ENCODE peak calls at places on chromosomes 5 and 9, in eight cellular contexts. One of them, this sample, is unnamed.

GRCh38 chr9:105168935-105169334 is 75.5 kb upstream of the SLC44A1 start:
- DNase-seq in nucleus accumbens: no peak
- DNase-seq in sciatic nerve: no peak
- DNase-seq in central memory CD4-positive, alpha-beta T cell: no peak
- DNase-seq in uterus: no peak
- DNase-seq in GM23248: peak
- DNase-seq in gastrocnemius medialis: no peak
- DNase-seq in stimulated activated naive B cell treated with anti-CD40 and anti-IgM and Interleukin-4, amounts not matched to agents 10 μg/mL and 1 μg/mL and 100 μg/mL, for 72 hours: no peak
- DNase-seq in this sample: peak

GRCh38 chr5:66701244-66701643 is 105.1 kb downstream of the MAST4 start:
- DNase-seq in nucleus accumbens: no peak
- DNase-seq in stimulated activated naive B cell treated with anti-CD40 and anti-IgM and Interleukin-4, amounts not matched to agents 10 μg/mL and 1 μg/mL and 100 μg/mL, for 72 hours: no peak
- DNase-seq in central memory CD4-positive, alpha-beta T cell: no peak
- DNase-seq in sciatic nerve: no peak
- DNase-seq in GM23248: no peak
- DNase-seq in uterus: no peak
- DNase-seq in gastrocnemius medialis: no peak
- DNase-seq in this sample: no peak

GRCh38 chr5:65262094-65262493 is 219.6 kb downstream of the ADAMTS6 start:
- DNase-seq in central memory CD4-positive, alpha-beta T cell: no peak
- DNase-seq in nucleus accumbens: no peak
- DNase-seq in uterus: peak
- DNase-seq in stimulated activated naive B cell treated with anti-CD40 and anti-IgM and Interleukin-4, amounts not matched to agents 10 μg/mL and 1 μg/mL and 100 μg/mL, for 72 hours: no peak
- DNase-seq in gastrocnemius medialis: no peak
- DNase-seq in GM23248: peak
- DNase-seq in sciatic nerve: peak
- DNase-seq in this sample: peak

GRCh38 chr9:69019808-69020207 is 5.9 kb upstream of the PRKACG start:
- DNase-seq in sciatic nerve: no peak
- DNase-seq in stimulated activated naive B cell treated with anti-CD40 and anti-IgM and Interleukin-4, amounts not matched to agents 10 μg/mL and 1 μg/mL and 100 μg/mL, for 72 hours: no peak
- DNase-seq in GM23248: no peak
- DNase-seq in central memory CD4-positive, alpha-beta T cell: peak
- DNase-seq in nucleus accumbens: no peak
- DNase-seq in uterus: no peak
- DNase-seq in gastrocnemius medialis: no peak
- DNase-seq in this sample: no peak

GRCh38 chr9:8857330-8858249 is 1058.0 kb upstream of the DMAC1 start:
- DNase-seq in GM23248: peak
- DNase-seq in sciatic nerve: peak
- DNase-seq in central memory CD4-positive, alpha-beta T cell: no peak
- DNase-seq in nucleus accumbens: peak
- DNase-seq in gastrocnemius medialis: peak
- DNase-seq in stimulated activated naive B cell treated with anti-CD40 and anti-IgM and Interleukin-4, amounts not matched to agents 10 μg/mL and 1 μg/mL and 100 μg/mL, for 72 hours: no peak
- DNase-seq in uterus: peak
- DNase-seq in this sample: peak

GRCh38 chr5:180343110-180343845 is 9.9 kb downstream of the GFPT2 start:
- DNase-seq in gastrocnemius medialis: no peak
- DNase-seq in central memory CD4-positive, alpha-beta T cell: no peak
- DNase-seq in nucleus accumbens: no peak
- DNase-seq in uterus: no peak
- DNase-seq in stimulated activated naive B cell treated with anti-CD40 and anti-IgM and Interleukin-4, amounts not matched to agents 10 μg/mL and 1 μg/mL and 100 μg/mL, for 72 hours: no peak
- DNase-seq in GM23248: peak
- DNase-seq in sciatic nerve: no peak
- DNase-seq in this sample: peak

GRCh38 chr5:149211566-149211965 is 60.1 kb upstream of the AFAP1L1 start:
- DNase-seq in sciatic nerve: no peak
- DNase-seq in gastrocnemius medialis: no peak
- DNase-seq in stimulated activated naive B cell treated with anti-CD40 and anti-IgM and Interleukin-4, amounts not matched to agents 10 μg/mL and 1 μg/mL and 100 μg/mL, for 72 hours: no peak
- DNase-seq in GM23248: peak
- DNase-seq in nucleus accumbens: no peak
- DNase-seq in central memory CD4-positive, alpha-beta T cell: no peak
- DNase-seq in uterus: no peak
- DNase-seq in this sample: peak

GRCh38 chr5:150636391-150637244 is 3.8 kb upstream of the SYNPO start:
- DNase-seq in central memory CD4-positive, alpha-beta T cell: no peak
- DNase-seq in sciatic nerve: no peak
- DNase-seq in stimulated activated naive B cell treated with anti-CD40 and anti-IgM and Interleukin-4, amounts not matched to agents 10 μg/mL and 1 μg/mL and 100 μg/mL, for 72 hours: no peak
- DNase-seq in nucleus accumbens: no peak
- DNase-seq in gastrocnemius medialis: no peak
- DNase-seq in uterus: peak
- DNase-seq in GM23248: peak
- DNase-seq in this sample: peak

GRCh38 chr5:956941-957729 is 51.5 kb upstream of the NKD2 start:
- DNase-seq in stimulated activated naive B cell treated with anti-CD40 and anti-IgM and Interleukin-4, amounts not matched to agents 10 μg/mL and 1 μg/mL and 100 μg/mL, for 72 hours: peak
- DNase-seq in central memory CD4-positive, alpha-beta T cell: peak
- DNase-seq in uterus: no peak
- DNase-seq in nucleus accumbens: no peak
- DNase-seq in GM23248: peak
- DNase-seq in sciatic nerve: peak
- DNase-seq in gastrocnemius medialis: no peak
- DNase-seq in this sample: peak

GRCh38 chr5:74639538-74640449 is 734 bp downstream of the ENC1 start:
- DNase-seq in gastrocnemius medialis: peak
- DNase-seq in stimulated activated naive B cell treated with anti-CD40 and anti-IgM and Interleukin-4, amounts not matched to agents 10 μg/mL and 1 μg/mL and 100 μg/mL, for 72 hours: peak
- DNase-seq in uterus: no peak
- DNase-seq in GM23248: peak
- DNase-seq in sciatic nerve: peak
- DNase-seq in central memory CD4-positive, alpha-beta T cell: peak
- DNase-seq in nucleus accumbens: peak
- DNase-seq in this sample: peak

GRCh38 chr5:139458580-139459407 is 3.7 kb downstream of the ECSCR start:
- DNase-seq in uterus: no peak
- DNase-seq in nucleus accumbens: no peak
- DNase-seq in sciatic nerve: no peak
- DNase-seq in gastrocnemius medialis: no peak
- DNase-seq in stimulated activated naive B cell treated with anti-CD40 and anti-IgM and Interleukin-4, amounts not matched to agents 10 μg/mL and 1 μg/mL and 100 μg/mL, for 72 hours: no peak
- DNase-seq in GM23248: peak
- DNase-seq in central memory CD4-positive, alpha-beta T cell: peak
- DNase-seq in this sample: peak

GRCh38 chr9:131739988-131740648 is at the start of gene RAPGEF1:
- DNase-seq in sciatic nerve: peak
- DNase-seq in uterus: peak
- DNase-seq in nucleus accumbens: no peak
- DNase-seq in central memory CD4-positive, alpha-beta T cell: peak
- DNase-seq in stimulated activated naive B cell treated with anti-CD40 and anti-IgM and Interleukin-4, amounts not matched to agents 10 μg/mL and 1 μg/mL and 100 μg/mL, for 72 hours: peak
- DNase-seq in GM23248: peak
- DNase-seq in gastrocnemius medialis: no peak
- DNase-seq in this sample: peak

GRCh38 chr9:95193480-95193879 is 124.0 kb downstream of the FANCC start:
- DNase-seq in nucleus accumbens: no peak
- DNase-seq in sciatic nerve: no peak
- DNase-seq in GM23248: no peak
- DNase-seq in central memory CD4-positive, alpha-beta T cell: no peak
- DNase-seq in uterus: no peak
- DNase-seq in gastrocnemius medialis: no peak
- DNase-seq in stimulated activated naive B cell treated with anti-CD40 and anti-IgM and Interleukin-4, amounts not matched to agents 10 μg/mL and 1 μg/mL and 100 μg/mL, for 72 hours: no peak
- DNase-seq in this sample: no peak

GRCh38 chr9:99577351-99577750 is 244.3 kb upstream of the NR4A3 start:
- DNase-seq in GM23248: no peak
- DNase-seq in central memory CD4-positive, alpha-beta T cell: no peak
- DNase-seq in uterus: no peak
- DNase-seq in nucleus accumbens: no peak
- DNase-seq in sciatic nerve: no peak
- DNase-seq in stimulated activated naive B cell treated with anti-CD40 and anti-IgM and Interleukin-4, amounts not matched to agents 10 μg/mL and 1 μg/mL and 100 μg/mL, for 72 hours: no peak
- DNase-seq in gastrocnemius medialis: no peak
- DNase-seq in this sample: no peak

GRCh38 chr9:99680191-99680590 is 141.5 kb upstream of the NR4A3 start:
- DNase-seq in stimulated activated naive B cell treated with anti-CD40 and anti-IgM and Interleukin-4, amounts not matched to agents 10 μg/mL and 1 μg/mL and 100 μg/mL, for 72 hours: no peak
- DNase-seq in nucleus accumbens: no peak
- DNase-seq in sciatic nerve: no peak
- DNase-seq in uterus: no peak
- DNase-seq in gastrocnemius medialis: no peak
- DNase-seq in GM23248: peak
- DNase-seq in central memory CD4-positive, alpha-beta T cell: no peak
- DNase-seq in this sample: peak

GRCh38 chr5:178086266-178086665 is 27.1 kb upstream of the N4BP3 start:
- DNase-seq in sciatic nerve: no peak
- DNase-seq in GM23248: peak
- DNase-seq in gastrocnemius medialis: no peak
- DNase-seq in central memory CD4-positive, alpha-beta T cell: no peak
- DNase-seq in uterus: no peak
- DNase-seq in nucleus accumbens: no peak
- DNase-seq in stimulated activated naive B cell treated with anti-CD40 and anti-IgM and Interleukin-4, amounts not matched to agents 10 μg/mL and 1 μg/mL and 100 μg/mL, for 72 hours: no peak
- DNase-seq in this sample: no peak

GRCh38 chr9:116198344-116198743 is 44.8 kb downstream of the PAPPA start:
- DNase-seq in gastrocnemius medialis: no peak
- DNase-seq in GM23248: peak
- DNase-seq in stimulated activated naive B cell treated with anti-CD40 and anti-IgM and Interleukin-4, amounts not matched to agents 10 μg/mL and 1 μg/mL and 100 μg/mL, for 72 hours: no peak
- DNase-seq in nucleus accumbens: no peak
- DNase-seq in central memory CD4-positive, alpha-beta T cell: no peak
- DNase-seq in sciatic nerve: no peak
- DNase-seq in uterus: no peak
- DNase-seq in this sample: peak

GRCh38 chr9:74867483-74867882 is 20.2 kb downstream of the TRPM6 start:
- DNase-seq in uterus: no peak
- DNase-seq in sciatic nerve: no peak
- DNase-seq in central memory CD4-positive, alpha-beta T cell: no peak
- DNase-seq in gastrocnemius medialis: no peak
- DNase-seq in GM23248: no peak
- DNase-seq in stimulated activated naive B cell treated with anti-CD40 and anti-IgM and Interleukin-4, amounts not matched to agents 10 μg/mL and 1 μg/mL and 100 μg/mL, for 72 hours: no peak
- DNase-seq in nucleus accumbens: no peak
- DNase-seq in this sample: no peak

GRCh38 chr5:59766394-59766793 is 127.1 kb downstream of the PDE4D start:
- DNase-seq in uterus: peak
- DNase-seq in gastrocnemius medialis: no peak
- DNase-seq in nucleus accumbens: no peak
- DNase-seq in GM23248: no peak
- DNase-seq in central memory CD4-positive, alpha-beta T cell: no peak
- DNase-seq in sciatic nerve: no peak
- DNase-seq in stimulated activated naive B cell treated with anti-CD40 and anti-IgM and Interleukin-4, amounts not matched to agents 10 μg/mL and 1 μg/mL and 100 μg/mL, for 72 hours: no peak
- DNase-seq in this sample: no peak

GRCh38 chr9:87588339-87588738 is 90.7 kb downstream of the DAPK1 start:
- DNase-seq in central memory CD4-positive, alpha-beta T cell: no peak
- DNase-seq in nucleus accumbens: no peak
- DNase-seq in uterus: no peak
- DNase-seq in gastrocnemius medialis: no peak
- DNase-seq in sciatic nerve: no peak
- DNase-seq in GM23248: no peak
- DNase-seq in stimulated activated naive B cell treated with anti-CD40 and anti-IgM and Interleukin-4, amounts not matched to agents 10 μg/mL and 1 μg/mL and 100 μg/mL, for 72 hours: no peak
- DNase-seq in this sample: peak

GRCh38 chr5:138903113-138903789 is 28.1 kb upstream of the LRRTM2 start:
- DNase-seq in GM23248: peak
- DNase-seq in sciatic nerve: no peak
- DNase-seq in stimulated activated naive B cell treated with anti-CD40 and anti-IgM and Interleukin-4, amounts not matched to agents 10 μg/mL and 1 μg/mL and 100 μg/mL, for 72 hours: no peak
- DNase-seq in central memory CD4-positive, alpha-beta T cell: no peak
- DNase-seq in uterus: no peak
- DNase-seq in nucleus accumbens: no peak
- DNase-seq in gastrocnemius medialis: no peak
- DNase-seq in this sample: peak

GRCh38 chr9:129458155-129458661 is 162.7 kb downstream of the C9orf50 start:
- DNase-seq in GM23248: peak
- DNase-seq in uterus: no peak
- DNase-seq in gastrocnemius medialis: no peak
- DNase-seq in nucleus accumbens: no peak
- DNase-seq in stimulated activated naive B cell treated with anti-CD40 and anti-IgM and Interleukin-4, amounts not matched to agents 10 μg/mL and 1 μg/mL and 100 μg/mL, for 72 hours: peak
- DNase-seq in central memory CD4-positive, alpha-beta T cell: peak
- DNase-seq in sciatic nerve: no peak
- DNase-seq in this sample: peak

GRCh38 chr9:26723486-26723885 is 169.1 kb downstream of the CAAP1 start:
- DNase-seq in GM23248: peak
- DNase-seq in central memory CD4-positive, alpha-beta T cell: no peak
- DNase-seq in gastrocnemius medialis: no peak
- DNase-seq in stimulated activated naive B cell treated with anti-CD40 and anti-IgM and Interleukin-4, amounts not matched to agents 10 μg/mL and 1 μg/mL and 100 μg/mL, for 72 hours: no peak
- DNase-seq in nucleus accumbens: no peak
- DNase-seq in sciatic nerve: no peak
- DNase-seq in uterus: peak
- DNase-seq in this sample: peak

GRCh38 chr9:8855046-8855445 is 1055.5 kb upstream of the DMAC1 start:
- DNase-seq in sciatic nerve: no peak
- DNase-seq in GM23248: no peak
- DNase-seq in nucleus accumbens: no peak
- DNase-seq in gastrocnemius medialis: no peak
- DNase-seq in central memory CD4-positive, alpha-beta T cell: no peak
- DNase-seq in stimulated activated naive B cell treated with anti-CD40 and anti-IgM and Interleukin-4, amounts not matched to agents 10 μg/mL and 1 μg/mL and 100 μg/mL, for 72 hours: no peak
- DNase-seq in uterus: no peak
- DNase-seq in this sample: no peak

GRCh38 chr5:65952259-65952658 is 25.9 kb downstream of the ERBIN start:
- DNase-seq in sciatic nerve: no peak
- DNase-seq in uterus: no peak
- DNase-seq in stimulated activated naive B cell treated with anti-CD40 and anti-IgM and Interleukin-4, amounts not matched to agents 10 μg/mL and 1 μg/mL and 100 μg/mL, for 72 hours: no peak
- DNase-seq in gastrocnemius medialis: no peak
- DNase-seq in GM23248: no peak
- DNase-seq in central memory CD4-positive, alpha-beta T cell: no peak
- DNase-seq in nucleus accumbens: no peak
- DNase-seq in this sample: no peak

GRCh38 chr5:122810405-122810804 is 35.0 kb upstream of the SNX24 start:
- DNase-seq in GM23248: no peak
- DNase-seq in uterus: no peak
- DNase-seq in stimulated activated naive B cell treated with anti-CD40 and anti-IgM and Interleukin-4, amounts not matched to agents 10 μg/mL and 1 μg/mL and 100 μg/mL, for 72 hours: no peak
- DNase-seq in central memory CD4-positive, alpha-beta T cell: no peak
- DNase-seq in sciatic nerve: no peak
- DNase-seq in gastrocnemius medialis: no peak
- DNase-seq in nucleus accumbens: no peak
- DNase-seq in this sample: no peak

GRCh38 chr9:110008663-110009062 is 199.3 kb downstream of the C9orf152 start:
- DNase-seq in GM23248: no peak
- DNase-seq in sciatic nerve: no peak
- DNase-seq in nucleus accumbens: no peak
- DNase-seq in central memory CD4-positive, alpha-beta T cell: no peak
- DNase-seq in uterus: no peak
- DNase-seq in stimulated activated naive B cell treated with anti-CD40 and anti-IgM and Interleukin-4, amounts not matched to agents 10 μg/mL and 1 μg/mL and 100 μg/mL, for 72 hours: no peak
- DNase-seq in gastrocnemius medialis: no peak
- DNase-seq in this sample: no peak